ENCODE peak calls at places on chromosome 7, in nine cellular contexts. W is HCT116, K is neural progenitor cell, F is dorsolateral prefrontal cortex, R is RWPE1, E is nephron progenitor cell, Y is AG09309, C is OCI-LY7, P is A549. M is an unnamed sample.

GRCh38 chr7:39539816-39540215 is 26.4 kb upstream of the YAE1 start:
- DNase-seq in W (no peak), K (peak), F (no peak), R (no peak), E (peak), Y (no peak), C (no peak), P (no peak), M (no peak)

GRCh38 chr7:26850193-26850651 is 14.2 kb downstream of the SKAP2 start:
- DNase-seq in W (no peak), K (no peak), F (no peak), R (no peak), E (no peak), Y (no peak), C (no peak), P (no peak), M (no peak)

GRCh38 chr7:5690931-5691461 is 90.5 kb downstream of the RNF216 start:
- DNase-seq in W (no peak), K (no peak), F (no peak), R (no peak), E (no peak), Y (no peak), C (no peak), P (no peak), M (no peak)

GRCh38 chr7:44768663-44769361 is 20.2 kb downstream of the ZMIZ2 start:
- DNase-seq in W (no peak), K (no peak), F (peak), R (no peak), E (no peak), Y (no peak), C (no peak), P (no peak), M (no peak)

GRCh38 chr7:1850111-1850975 is 180.3 kb downstream of the ELFN1 start:
- DNase-seq in W (no peak), K (no peak), F (no peak), R (no peak), E (peak), Y (no peak), C (no peak), P (no peak), M (no peak)

GRCh38 chr7:69825031-69825681 is 226.9 kb downstream of the AUTS2 start:
- DNase-seq in W (no peak), K (no peak), F (no peak), R (no peak), E (no peak), Y (no peak), C (peak), P (no peak), M (no peak)

GRCh38 chr7:132575336-132575986 is 809 bp downstream of the PLXNA4 start:
- DNase-seq in W (no peak), K (peak), F (peak), R (no peak), E (peak), Y (peak), C (no peak), P (peak), M (peak)

GRCh38 chr7:80369321-80369720 is 142.5 kb downstream of the GNAT3 start:
- DNase-seq in W (no peak), K (no peak), F (no peak), R (no peak), E (no peak), Y (no peak), C (no peak), P (no peak), M (no peak)

GRCh38 chr7:5344342-5344741 is 61.6 kb downstream of the SLC29A4 start:
- DNase-seq in W (no peak), K (no peak), F (no peak), R (no peak), E (no peak), Y (no peak), C (no peak), P (no peak), M (no peak)

GRCh38 chr7:2894118-2894940 is 50.2 kb upstream of the GNA12 start:
- DNase-seq in W (no peak), K (no peak), F (no peak), R (no peak), E (no peak), Y (no peak), C (peak), P (no peak), M (peak)

GRCh38 chr7:25454562-25455031 is 226.3 kb upstream of the NPVF start:
- DNase-seq in W (no peak), K (no peak), F (no peak), R (no peak), E (no peak), Y (no peak), C (no peak), P (no peak), M (no peak)

GRCh38 chr7:129169171-129169643 is 19.2 kb upstream of the SMO start:
- DNase-seq in W (no peak), K (peak), F (no peak), R (peak), E (peak), Y (no peak), C (no peak), P (no peak), M (peak)

GRCh38 chr7:69837387-69838068 is 239.3 kb downstream of the AUTS2 start:
- DNase-seq in W (no peak), K (peak), F (no peak), R (no peak), E (no peak), Y (no peak), C (no peak), P (no peak), M (no peak)

GRCh38 chr7:84249651-84250050 is 55.1 kb upstream of the SEMA3A start:
- DNase-seq in W (no peak), K (no peak), F (no peak), R (no peak), E (no peak), Y (no peak), C (no peak), P (no peak), M (no peak)

GRCh38 chr7:105229641-105230040 is 159.1 kb downstream of the SRPK2 start:
- DNase-seq in W (no peak), K (no peak), F (no peak), R (peak), E (no peak), Y (no peak), C (no peak), P (no peak), M (no peak)

GRCh38 chr7:112933598-112933997 is 143.4 kb upstream of the TMEM168 start:
- DNase-seq in W (no peak), K (no peak), F (no peak), R (no peak), E (no peak), Y (no peak), C (no peak), P (no peak), M (no peak)

GRCh38 chr7:39750253-39750994 is 127.1 kb downstream of the RALA start:
- DNase-seq in W (no peak), K (no peak), F (no peak), R (no peak), E (no peak), Y (no peak), C (no peak), P (no peak), M (no peak)

GRCh38 chr7:29547465-29547864 is 16.2 kb upstream of the PRR15 start:
- DNase-seq in W (no peak), K (no peak), F (no peak), R (no peak), E (no peak), Y (no peak), C (no peak), P (no peak), M (no peak)

GRCh38 chr7:100629117-100629711 is 12.1 kb downstream of the TFR2 start:
- DNase-seq in W (peak), K (peak), F (no peak), R (no peak), E (peak), Y (no peak), C (peak), P (peak), M (peak)

GRCh38 chr7:34845666-34846361 is 187.8 kb downstream of the NPSR1 start:
- DNase-seq in W (no peak), K (no peak), F (no peak), R (peak), E (no peak), Y (no peak), C (no peak), P (no peak), M (no peak)

GRCh38 chr7:92739091-92739490 is 97.3 kb downstream of the CDK6 start:
- DNase-seq in W (no peak), K (no peak), F (no peak), R (no peak), E (no peak), Y (no peak), C (no peak), P (no peak), M (no peak)

GRCh38 chr7:100475549-100475948 is 3.5 kb downstream of the TSC22D4 start:
- DNase-seq in W (no peak), K (no peak), F (no peak), R (no peak), E (peak), Y (no peak), C (no peak), P (no peak), M (no peak)

GRCh38 chr7:41887446-41887845 is 184.6 kb upstream of the INHBA start:
- DNase-seq in W (no peak), K (no peak), F (no peak), R (no peak), E (no peak), Y (no peak), C (no peak), P (no peak), M (no peak)

GRCh38 chr7:101557978-101558741 is 70.9 kb downstream of the MYL10 start:
- DNase-seq in W (no peak), K (no peak), F (no peak), R (no peak), E (no peak), Y (no peak), C (no peak), P (no peak), M (peak)

GRCh38 chr7:108395442-108395841 is 60.8 kb downstream of the NRCAM start:
- DNase-seq in W (no peak), K (no peak), F (no peak), R (no peak), E (no peak), Y (no peak), C (no peak), P (no peak), M (no peak)

GRCh38 chr7:1632916-1633785 is 36.9 kb upstream of the ELFN1 start:
- DNase-seq in W (no peak), K (no peak), F (no peak), R (no peak), E (no peak), Y (no peak), C (no peak), P (no peak), M (no peak)

GRCh38 chr7:130515315-130516047 is 23.6 kb downstream of the MEST start:
- DNase-seq in W (no peak), K (peak), F (no peak), R (no peak), E (no peak), Y (no peak), C (no peak), P (no peak), M (no peak)

GRCh38 chr7:14293434-14293833 is 304.0 kb upstream of the ETV1 start:
- DNase-seq in W (no peak), K (no peak), F (no peak), R (no peak), E (no peak), Y (no peak), C (no peak), P (no peak), M (no peak)

GRCh38 chr7:100686822-100687211 is 7.2 kb downstream of the GIGYF1 start:
- DNase-seq in W (no peak), K (no peak), F (no peak), R (no peak), E (no peak), Y (no peak), C (no peak), P (no peak), M (no peak)

GRCh38 chr7:83517026-83517700 is 131.8 kb downstream of the SEMA3E start:
- DNase-seq in W (no peak), K (no peak), F (no peak), R (no peak), E (no peak), Y (no peak), C (no peak), P (no peak), M (no peak)

GRCh38 chr7:78769551-78770101 is 683.8 kb downstream of the MAGI2 start:
- DNase-seq in W (no peak), K (no peak), F (peak), R (no peak), E (no peak), Y (no peak), C (peak), P (no peak), M (peak)

GRCh38 chr7:75739796-75740672 is 1.3 kb upstream of the HIP1 start:
- DNase-seq in W (no peak), K (no peak), F (no peak), R (no peak), E (no peak), Y (no peak), C (peak), P (no peak), M (peak)

GRCh38 chr7:138025215-138026186 is 23.6 kb upstream of the CREB3L2 start:
- DNase-seq in W (no peak), K (no peak), F (no peak), R (no peak), E (no peak), Y (no peak), C (no peak), P (no peak), M (no peak)

GRCh38 chr7:153859239-153859638 is 193.0 kb upstream of the DPP6 start:
- DNase-seq in W (no peak), K (no peak), F (no peak), R (no peak), E (no peak), Y (no peak), C (no peak), P (no peak), M (no peak)

GRCh38 chr7:42198296-42198695 is 38.7 kb downstream of the GLI3 start:
- DNase-seq in W (no peak), K (no peak), F (no peak), R (peak), E (no peak), Y (no peak), C (no peak), P (no peak), M (no peak)

GRCh38 chr7:4070214-4070613 is 611.9 kb upstream of the FOXK1 start:
- DNase-seq in W (no peak), K (no peak), F (no peak), R (no peak), E (no peak), Y (no peak), C (no peak), P (no peak), M (no peak)

GRCh38 chr7:19558527-19558926 is 150.3 kb downstream of the POLR1F start:
- DNase-seq in W (no peak), K (no peak), F (no peak), R (peak), E (no peak), Y (no peak), C (no peak), P (no peak), M (no peak)

DNA sequence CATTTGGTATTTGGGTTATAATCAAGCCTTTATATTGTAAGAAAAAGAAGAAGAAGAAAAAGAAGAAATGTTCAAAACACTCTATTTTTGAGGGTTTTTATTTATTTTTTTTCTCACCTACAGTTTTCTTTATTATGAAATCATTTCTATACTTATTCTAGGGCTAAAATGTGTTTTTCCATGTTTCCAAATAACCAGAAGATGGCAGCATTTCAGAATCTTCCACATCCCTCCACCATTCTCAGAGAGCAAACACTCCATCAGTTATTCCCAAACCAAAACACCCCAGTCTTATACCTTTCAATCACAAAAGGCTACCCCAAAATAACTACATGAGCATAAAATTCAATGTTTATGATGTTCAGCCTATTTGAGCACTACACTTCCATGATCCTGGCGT is 38.7 kb upstream of the PPP1R17 start:
- DNase-seq in W (no peak), K (peak), F (no peak), R (peak), E (no peak), Y (no peak), C (no peak), P (no peak), M (no peak)
- TF ChIP-seq CTCF in W (peak), K (peak), F (peak), R (peak), E (peak), Y (no peak), C (peak), P (peak), M (peak)

GRCh38 chr7:473870-474604 is 45.6 kb downstream of the PDGFA start:
- DNase-seq in W (no peak), K (no peak), F (no peak), R (no peak), E (no peak), Y (no peak), C (no peak), P (no peak), M (no peak)

GRCh38 chr7:473211-473734 is 46.4 kb downstream of the PDGFA start:
- DNase-seq in W (no peak), K (no peak), F (no peak), R (no peak), E (no peak), Y (no peak), C (no peak), P (no peak), M (no peak)

GRCh38 chr7:475425-475728 is 44.3 kb downstream of the PDGFA start:
- DNase-seq in W (no peak), K (no peak), F (no peak), R (no peak), E (no peak), Y (no peak), C (no peak), P (no peak), M (no peak)

GRCh38 chr7:475951-476441 is 43.6 kb downstream of the PDGFA start:
- DNase-seq in W (no peak), K (no peak), F (no peak), R (no peak), E (no peak), Y (no peak), C (no peak), P (no peak), M (no peak)

DNA sequence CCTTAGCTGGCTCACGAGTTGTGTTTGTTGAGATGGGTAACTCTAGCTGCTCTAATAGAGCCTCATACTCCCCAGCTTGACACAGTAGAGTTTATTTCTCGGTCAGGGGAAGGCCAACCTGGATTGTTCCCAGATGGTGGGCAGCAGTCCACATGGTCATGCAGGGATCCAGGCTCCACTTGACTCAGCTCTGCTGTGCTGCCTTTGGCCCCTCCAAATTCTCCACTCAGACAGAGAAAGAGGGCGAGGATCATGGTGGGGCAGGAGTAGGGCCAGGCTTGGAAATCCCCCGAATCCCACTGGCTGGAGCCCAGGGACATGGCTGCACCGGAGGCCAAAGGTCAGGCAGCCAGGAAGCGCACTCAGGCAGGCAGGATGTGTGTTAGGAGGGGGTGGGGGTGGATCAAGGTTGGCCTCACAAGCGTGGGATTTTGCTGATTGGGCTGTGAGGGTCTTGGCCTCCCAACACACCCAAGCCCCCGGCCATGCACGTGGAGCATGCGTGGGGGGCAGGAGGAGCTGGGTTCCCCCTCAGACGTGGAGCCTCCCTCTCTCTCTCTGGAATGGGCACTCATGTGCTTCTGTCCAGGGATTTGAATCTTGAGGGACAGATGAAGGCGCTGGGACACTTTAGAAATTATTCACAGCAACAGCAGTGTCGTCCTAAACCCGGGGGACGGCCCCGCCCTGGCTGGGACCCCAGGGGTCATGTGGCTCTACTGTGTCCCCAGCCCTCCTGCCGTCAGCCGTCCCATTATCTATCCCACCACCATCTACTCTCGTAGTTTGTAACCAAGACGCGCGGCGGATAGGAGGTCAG is 44.8 kb downstream of the PDGFA start:
- DNase-seq in W (no peak), K (no peak), F (no peak), R (no peak), E (no peak), Y (no peak), C (no peak), P (no peak), M (no peak)
- TF ChIP-seq CTCF in W (no peak), K (no peak), F (no peak), R (no peak), E (no peak), Y (no peak), C (no peak), P (no peak), M (no peak)

GRCh38 chr7:99311702-99312101 is 14.0 kb upstream of the ARPC1A start:
- DNase-seq in W (no peak), K (no peak), F (no peak), R (no peak), E (no peak), Y (no peak), C (no peak), P (no peak), M (no peak)

GRCh38 chr7:99312316-99313203 is 13.1 kb upstream of the ARPC1A start:
- DNase-seq in W (peak), K (peak), F (peak), R (peak), E (peak), Y (no peak), C (peak), P (peak), M (peak)

GRCh38 chr7:99310004-99310403 is 15.7 kb upstream of the ARPC1A start:
- DNase-seq in W (no peak), K (no peak), F (no peak), R (no peak), E (no peak), Y (no peak), C (no peak), P (no peak), M (no peak)

GRCh38 chr7:99313204-99313573 is 12.5 kb upstream of the ARPC1A start:
- DNase-seq in W (no peak), K (no peak), F (no peak), R (no peak), E (no peak), Y (no peak), C (no peak), P (no peak), M (no peak)

DNA sequence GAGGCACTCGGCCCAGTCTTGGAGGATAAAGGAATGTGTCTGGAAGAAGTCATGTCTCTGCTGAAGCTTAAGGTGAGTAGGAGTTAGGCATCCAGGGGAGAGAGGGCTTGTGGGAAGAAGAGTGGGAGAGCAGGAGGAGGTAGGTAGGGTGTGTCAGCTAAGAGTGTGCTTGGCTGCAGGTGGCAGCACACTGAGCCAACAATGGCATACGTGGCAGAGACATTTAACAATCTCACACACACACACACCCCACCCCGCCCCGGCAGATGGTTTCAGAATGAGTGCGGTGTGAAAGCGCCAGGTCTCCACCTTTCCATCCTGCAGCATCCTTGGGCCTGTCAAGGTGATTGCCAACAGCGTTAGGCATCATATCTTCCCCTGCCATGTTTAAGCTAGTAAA is 11.2 kb upstream of the ARPC1A start:
- DNase-seq in W (no peak), K (no peak), F (no peak), R (peak), E (no peak), Y (no peak), C (no peak), P (no peak), M (no peak)
- TF ChIP-seq CTCF in W (no peak), K (no peak), F (no peak), R (no peak), E (no peak), Y (no peak), C (no peak), P (no peak), M (no peak)

DNA sequence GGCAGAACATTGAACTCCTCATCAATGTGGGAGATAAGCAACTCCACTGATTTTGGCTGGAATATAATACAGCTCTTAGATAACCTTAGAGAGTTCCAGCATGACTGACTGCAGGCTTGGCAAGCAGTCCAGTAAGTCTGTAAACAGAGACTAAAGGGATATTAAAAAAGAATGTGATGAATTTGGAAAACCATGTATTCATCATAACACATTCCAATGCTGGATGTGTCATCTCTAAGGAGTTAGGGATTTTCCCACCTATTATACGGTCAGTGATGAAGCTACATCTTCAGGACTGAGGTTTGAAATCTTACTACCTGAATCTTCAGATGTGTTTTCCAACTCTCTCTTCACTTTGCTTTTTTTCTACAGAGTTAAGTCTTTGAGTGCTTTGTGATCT is 678.5 kb downstream of the GRM8 start:
- DNase-seq in W (no peak), K (no peak), F (no peak), R (peak), E (no peak), Y (no peak), C (no peak), P (peak), M (no peak)
- TF ChIP-seq CTCF in W (no peak), K (no peak), F (no peak), R (no peak), E (no peak), Y (no peak), C (no peak), P (no peak), M (no peak)

M was measured in GM13977.